ENCODE peak calls at places on chromosome 22, in ten cellular contexts. One of them, this sample, is unnamed.

GRCh38 chr22:28801845-28802594 is 1.7 kb upstream of the XBP1 start:
- DNase-seq in CD8-positive, alpha-beta T cell: no peak
- DNase-seq in breast epithelium: no peak
- DNase-seq in lung: no peak
- DNase-seq in lower lobe of right lung: no peak
- DNase-seq in A549: no peak
- DNase-seq in ovary: no peak
- DNase-seq in spleen: no peak
- DNase-seq in hepatocyte: no peak
- DNase-seq in BJ: no peak
- DNase-seq in this sample: no peak

GRCh38 chr22:20957691-20958440 is 9.2 kb upstream of the AIFM3 start:
- DNase-seq in breast epithelium: no peak
- DNase-seq in BJ: no peak
- DNase-seq in CD8-positive, alpha-beta T cell: no peak
- DNase-seq in hepatocyte: peak
- DNase-seq in lung: peak
- DNase-seq in lower lobe of right lung: peak
- DNase-seq in A549: peak
- DNase-seq in ovary: no peak
- DNase-seq in spleen: peak
- DNase-seq in this sample: no peak

GRCh38 chr22:11627798-11628650 is 3900.0 kb upstream of the OR11H1 start:
- DNase-seq in lower lobe of right lung: no peak
- DNase-seq in hepatocyte: no peak
- DNase-seq in breast epithelium: no peak
- DNase-seq in BJ: no peak
- DNase-seq in A549: no peak
- DNase-seq in lung: no peak
- DNase-seq in ovary: no peak
- DNase-seq in CD8-positive, alpha-beta T cell: no peak
- DNase-seq in spleen: peak
- DNase-seq in this sample: no peak

GRCh38 chr22:21074092-21074715 is 28.5 kb downstream of the LRRC74B start:
- DNase-seq in lung: no peak
- DNase-seq in hepatocyte: no peak
- DNase-seq in spleen: no peak
- DNase-seq in breast epithelium: no peak
- DNase-seq in A549: peak
- DNase-seq in BJ: peak
- DNase-seq in CD8-positive, alpha-beta T cell: no peak
- DNase-seq in ovary: no peak
- DNase-seq in lower lobe of right lung: no peak
- DNase-seq in this sample: peak

GRCh38 chr22:23562186-23562585 is 17.9 kb downstream of the IGLL1 start:
- DNase-seq in A549: no peak
- DNase-seq in lower lobe of right lung: no peak
- DNase-seq in hepatocyte: no peak
- DNase-seq in breast epithelium: no peak
- DNase-seq in lung: no peak
- DNase-seq in BJ: no peak
- DNase-seq in CD8-positive, alpha-beta T cell: no peak
- DNase-seq in spleen: peak
- DNase-seq in ovary: no peak
- DNase-seq in this sample: no peak

GRCh38 chr22:45459235-45459634 is 43.4 kb upstream of the FBLN1 start:
- DNase-seq in spleen: no peak
- DNase-seq in lower lobe of right lung: no peak
- DNase-seq in BJ: no peak
- DNase-seq in hepatocyte: no peak
- DNase-seq in CD8-positive, alpha-beta T cell: no peak
- DNase-seq in breast epithelium: no peak
- DNase-seq in A549: no peak
- DNase-seq in lung: no peak
- DNase-seq in ovary: no peak
- DNase-seq in this sample: no peak

GRCh38 chr22:45159652-45160462 is 3.9 kb upstream of the NUP50 start:
- DNase-seq in breast epithelium: no peak
- DNase-seq in spleen: no peak
- DNase-seq in hepatocyte: peak
- DNase-seq in lung: no peak
- DNase-seq in ovary: no peak
- DNase-seq in lower lobe of right lung: no peak
- DNase-seq in A549: peak
- DNase-seq in BJ: no peak
- DNase-seq in CD8-positive, alpha-beta T cell: no peak
- DNase-seq in this sample: no peak

GRCh38 chr22:44628856-44629255 is 73.1 kb upstream of the PRR5 start:
- DNase-seq in lower lobe of right lung: peak
- DNase-seq in A549: no peak
- DNase-seq in BJ: no peak
- DNase-seq in hepatocyte: no peak
- DNase-seq in CD8-positive, alpha-beta T cell: no peak
- DNase-seq in breast epithelium: no peak
- DNase-seq in spleen: no peak
- DNase-seq in ovary: no peak
- DNase-seq in lung: no peak
- DNase-seq in this sample: no peak

GRCh38 chr22:25187469-25187868 is 12.2 kb upstream of the CRYBB3 start:
- DNase-seq in spleen: no peak
- DNase-seq in ovary: no peak
- DNase-seq in BJ: no peak
- DNase-seq in CD8-positive, alpha-beta T cell: no peak
- DNase-seq in lung: no peak
- DNase-seq in breast epithelium: no peak
- DNase-seq in A549: no peak
- DNase-seq in lower lobe of right lung: no peak
- DNase-seq in hepatocyte: no peak
- DNase-seq in this sample: no peak

GRCh38 chr22:50192825-50193204 is 7.1 kb downstream of the TRABD start:
- DNase-seq in CD8-positive, alpha-beta T cell: peak
- DNase-seq in lung: no peak
- DNase-seq in A549: no peak
- DNase-seq in ovary: no peak
- DNase-seq in breast epithelium: no peak
- DNase-seq in lower lobe of right lung: no peak
- DNase-seq in BJ: no peak
- DNase-seq in spleen: peak
- DNase-seq in hepatocyte: no peak
- DNase-seq in this sample: no peak

GRCh38 chr22:42813501-42813900 is 43.6 kb downstream of the ARFGAP3 start:
- DNase-seq in lower lobe of right lung: no peak
- DNase-seq in breast epithelium: no peak
- DNase-seq in ovary: no peak
- DNase-seq in hepatocyte: no peak
- DNase-seq in spleen: no peak
- DNase-seq in CD8-positive, alpha-beta T cell: no peak
- DNase-seq in A549: no peak
- DNase-seq in lung: peak
- DNase-seq in BJ: no peak
- DNase-seq in this sample: no peak

GRCh38 chr22:22431271-22432220 is 77.0 kb downstream of the ZNF280B start:
- DNase-seq in A549: peak
- DNase-seq in lower lobe of right lung: peak
- DNase-seq in BJ: no peak
- DNase-seq in ovary: no peak
- DNase-seq in breast epithelium: no peak
- DNase-seq in lung: peak
- DNase-seq in CD8-positive, alpha-beta T cell: peak
- DNase-seq in spleen: peak
- DNase-seq in hepatocyte: peak
- DNase-seq in this sample: peak

GRCh38 chr22:30420401-30421178 is 5.0 kb upstream of the MTFP1 start:
- DNase-seq in lower lobe of right lung: no peak
- DNase-seq in ovary: no peak
- DNase-seq in BJ: peak
- DNase-seq in spleen: no peak
- DNase-seq in A549: peak
- DNase-seq in breast epithelium: no peak
- DNase-seq in CD8-positive, alpha-beta T cell: no peak
- DNase-seq in hepatocyte: no peak
- DNase-seq in lung: no peak
- DNase-seq in this sample: no peak

GRCh38 chr22:30865656-30866055 is 102.9 kb downstream of the MORC2 start:
- DNase-seq in breast epithelium: no peak
- DNase-seq in BJ: no peak
- DNase-seq in lower lobe of right lung: no peak
- DNase-seq in ovary: no peak
- DNase-seq in hepatocyte: no peak
- DNase-seq in lung: no peak
- DNase-seq in A549: no peak
- DNase-seq in spleen: peak
- DNase-seq in CD8-positive, alpha-beta T cell: no peak
- DNase-seq in this sample: no peak

DNA sequence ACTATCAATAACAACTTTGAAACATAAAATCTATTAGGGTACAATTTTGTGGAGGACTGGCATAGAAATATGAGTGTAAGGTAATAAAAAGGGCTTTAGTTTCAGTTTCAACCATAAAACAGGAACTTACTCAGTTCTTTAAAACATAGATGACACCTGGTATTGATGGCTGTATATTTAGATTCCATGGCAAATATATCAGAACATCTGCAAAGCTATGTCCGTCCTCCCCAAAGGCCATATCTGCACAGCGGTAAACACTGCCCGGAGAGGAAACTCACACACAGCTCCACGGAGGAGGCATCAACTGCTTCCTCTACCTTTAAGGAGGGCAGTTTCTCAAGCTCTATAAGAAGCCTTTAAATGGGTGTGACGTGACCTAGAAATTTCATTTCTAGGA is 993.3 kb downstream of the BRD1 start:
- DNase-seq in CD8-positive, alpha-beta T cell: no peak
- DNase-seq in lower lobe of right lung: no peak
- DNase-seq in ovary: no peak
- DNase-seq in breast epithelium: no peak
- DNase-seq in lung: no peak
- DNase-seq in spleen: no peak
- DNase-seq in A549: no peak
- DNase-seq in BJ: no peak
- DNase-seq in hepatocyte: no peak
- DNase-seq in this sample: no peak
- H3K4me3 ChIP-seq in CD8-positive, alpha-beta T cell: no peak
- H3K4me3 ChIP-seq in lower lobe of right lung: no peak
- H3K4me3 ChIP-seq in ovary: no peak
- H3K4me3 ChIP-seq in breast epithelium: no peak
- H3K4me3 ChIP-seq in lung: no peak
- H3K4me3 ChIP-seq in spleen: no peak
- H3K4me3 ChIP-seq in A549: no peak
- H3K4me3 ChIP-seq in BJ: no peak
- H3K4me3 ChIP-seq in hepatocyte: no peak
- H3K4me3 ChIP-seq in this sample: no peak

GRCh38 chr22:19943665-19944026 is 2.0 kb upstream of the TXNRD2 start:
- DNase-seq in breast epithelium: no peak
- DNase-seq in lower lobe of right lung: peak
- DNase-seq in spleen: no peak
- DNase-seq in CD8-positive, alpha-beta T cell: no peak
- DNase-seq in BJ: no peak
- DNase-seq in hepatocyte: no peak
- DNase-seq in A549: peak
- DNase-seq in ovary: peak
- DNase-seq in lung: no peak
- DNase-seq in this sample: peak
- TF ChIP-seq CTCF in breast epithelium: no peak
- TF ChIP-seq CTCF in lower lobe of right lung: no peak
- TF ChIP-seq CTCF in spleen: no peak
- TF ChIP-seq CTCF in CD8-positive, alpha-beta T cell: no peak
- TF ChIP-seq CTCF in BJ: peak
- TF ChIP-seq CTCF in hepatocyte: no peak
- TF ChIP-seq CTCF in A549: no peak
- TF ChIP-seq CTCF in ovary: no peak
- TF ChIP-seq CTCF in lung: no peak
- TF ChIP-seq CTCF in this sample: no peak

DNA sequence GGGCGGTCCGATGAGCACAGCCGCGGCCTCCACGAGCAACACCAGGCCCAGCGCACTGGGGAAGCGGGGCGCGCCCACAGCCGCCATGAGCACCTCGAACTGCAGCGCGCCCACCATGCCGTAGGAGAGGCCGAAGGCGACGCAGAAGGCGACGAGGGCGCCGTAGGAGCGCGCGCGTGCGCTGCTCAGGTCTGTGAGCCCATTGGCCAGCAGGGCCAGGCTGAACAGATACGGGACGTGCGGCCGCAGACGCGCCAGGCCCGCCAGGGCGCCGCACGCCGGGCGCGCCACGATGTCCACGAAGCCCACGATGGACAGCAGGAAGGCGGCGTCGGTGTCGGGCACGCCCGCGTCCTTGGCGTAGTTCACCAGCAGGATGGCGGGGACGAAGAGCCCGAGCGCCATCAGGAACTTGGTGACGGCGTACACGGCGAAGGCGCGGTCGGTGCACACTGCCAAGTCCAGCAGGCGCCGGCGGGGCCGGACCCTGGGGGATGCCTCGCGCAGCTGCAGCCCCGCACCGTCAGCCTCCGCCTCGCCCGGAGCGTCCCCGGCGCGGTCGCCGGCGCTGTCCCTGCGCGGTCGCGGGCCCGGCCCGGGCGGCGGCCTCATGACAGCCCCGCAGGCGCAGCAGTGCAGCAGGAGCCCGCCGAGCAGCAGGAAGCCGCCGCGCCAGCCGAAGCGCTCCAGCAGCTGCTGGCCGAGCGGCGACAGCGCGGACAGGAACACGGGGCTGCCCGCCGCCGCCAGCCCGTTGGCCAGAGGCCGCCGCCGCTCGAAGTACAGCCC is 2.9 kb downstream of the SLC16A8 start:
- DNase-seq in spleen: peak
- DNase-seq in breast epithelium: no peak
- DNase-seq in ovary: no peak
- DNase-seq in BJ: no peak
- DNase-seq in CD8-positive, alpha-beta T cell: no peak
- DNase-seq in lung: no peak
- DNase-seq in A549: no peak
- DNase-seq in lower lobe of right lung: peak
- DNase-seq in hepatocyte: peak
- DNase-seq in this sample: no peak
- H3K4me3 ChIP-seq in spleen: peak
- H3K4me3 ChIP-seq in breast epithelium: peak
- H3K4me3 ChIP-seq in ovary: no peak
- H3K4me3 ChIP-seq in BJ: peak
- H3K4me3 ChIP-seq in CD8-positive, alpha-beta T cell: no peak
- H3K4me3 ChIP-seq in lung: peak
- H3K4me3 ChIP-seq in A549: no peak
- H3K4me3 ChIP-seq in lower lobe of right lung: peak
- H3K4me3 ChIP-seq in hepatocyte: no peak
- H3K4me3 ChIP-seq in this sample: peak

GRCh38 chr22:39306456-39307361 is 12.7 kb downstream of the RPL3 start:
- DNase-seq in BJ: no peak
- DNase-seq in breast epithelium: no peak
- DNase-seq in lower lobe of right lung: peak
- DNase-seq in ovary: no peak
- DNase-seq in A549: peak
- DNase-seq in lung: no peak
- DNase-seq in spleen: peak
- DNase-seq in CD8-positive, alpha-beta T cell: peak
- DNase-seq in hepatocyte: no peak
- DNase-seq in this sample: no peak
- TF ChIP-seq CTCF in BJ: peak
- TF ChIP-seq CTCF in breast epithelium: no peak
- TF ChIP-seq CTCF in lower lobe of right lung: peak
- TF ChIP-seq CTCF in ovary: no peak
- TF ChIP-seq CTCF in A549: peak
- TF ChIP-seq CTCF in lung: peak
- TF ChIP-seq CTCF in spleen: peak
- TF ChIP-seq CTCF in CD8-positive, alpha-beta T cell: no peak
- TF ChIP-seq CTCF in hepatocyte: peak
- TF ChIP-seq CTCF in this sample: peak

This sample was measured in HFF-Myc.